ENCODE peak calls at places on chromosome 16, in seven cellular contexts. J is GM10248, V is sciatic nerve, H is germinal center, L is dermis microvascular lymphatic vessel endothelial cell, O is mucosa of gallbladder, F is IMR-90. U is an unnamed sample.

GRCh38 chr16:87072101-87072500 is 245.1 kb downstream of the C16orf95 start:
- DNase-seq in J (no peak), V (no peak), H (no peak), L (no peak), O (no peak), F (no peak), U (no peak)

GRCh38 chr16:47506800-47507199 is 45.7 kb downstream of the PHKB start:
- DNase-seq in J (no peak), V (no peak), H (no peak), L (no peak), O (no peak), F (no peak), U (no peak)

GRCh38 chr16:86391987-86392386 is 118.3 kb upstream of the FOXF1 start:
- DNase-seq in J (no peak), V (no peak), H (no peak), L (no peak), O (no peak), F (peak; percentile 93), U (no peak)

GRCh38 chr16:67198238-67198734 is 645 bp upstream of the ELMO3 start:
- DNase-seq in J (no peak), V (no peak), H (peak; percentile 63), L (no peak), O (peak; percentile 60), F (peak; percentile 29), U (no peak)

GRCh38 chr16:69565611-69566436 is at the start of gene NFAT5:
- DNase-seq in J (peak; percentile 84), V (peak; percentile 95), H (peak; percentile 89), L (peak; percentile 64), O (peak; percentile 88), F (peak; percentile 74), U (peak; percentile 86)

GRCh38 chr16:54630284-54630967 is 300.2 kb upstream of the IRX5 start:
- DNase-seq in J (no peak), V (no peak), H (no peak), L (no peak), O (no peak), F (no peak), U (no peak)

GRCh38 chr16:11836653-11837244 is 14.6 kb downstream of the RSL1D1 start:
- DNase-seq in J (no peak), V (no peak), H (no peak), L (no peak), O (no peak), F (peak; percentile 87), U (no peak)

GRCh38 chr16:66503030-66503429 is 46.9 kb downstream of the TK2 start:
- DNase-seq in J (no peak), V (peak; percentile 63), H (no peak), L (no peak), O (no peak), F (no peak), U (no peak)

GRCh38 chr16:67169642-67170167 is 633 bp upstream of the NOL3 start:
- DNase-seq in J (no peak), V (no peak), H (no peak), L (no peak), O (no peak), F (no peak), U (no peak)

GRCh38 chr16:17493012-17493411 is 22.3 kb upstream of the XYLT1 start:
- DNase-seq in J (no peak), V (no peak), H (no peak), L (no peak), O (no peak), F (no peak), U (no peak)

GRCh38 chr16:1612320-1613111 is at the start of gene CRAMP1:
- DNase-seq in J (no peak), V (no peak), H (peak; percentile 24), L (no peak), O (no peak), F (no peak), U (no peak)

GRCh38 chr16:88561485-88562369 is 8.5 kb upstream of the ZC3H18 start:
- DNase-seq in J (peak; percentile 71), V (no peak), H (peak; percentile 67), L (peak; percentile 16), O (no peak), F (peak; percentile 43), U (peak; percentile 34)

GRCh38 chr16:8505327-8505991 is 84.9 kb downstream of the TMEM114 start:
- DNase-seq in J (no peak), V (no peak), H (no peak), L (no peak), O (no peak), F (no peak), U (no peak)

GRCh38 chr16:59113009-59113408 is 378.9 kb upstream of the GOT2 start:
- DNase-seq in J (no peak), V (no peak), H (no peak), L (no peak), O (no peak), F (no peak), U (no peak)

GRCh38 chr16:23595246-23595950 is 718 bp downstream of the NDUFAB1 start:
- DNase-seq in J (no peak), V (no peak), H (no peak), L (no peak), O (no peak), F (no peak), U (no peak)

GRCh38 chr16:90042946-90043514 is 23.8 kb upstream of the DBNDD1 start:
- DNase-seq in J (no peak), V (no peak), H (no peak), L (no peak), O (no peak), F (no peak), U (no peak)

GRCh38 chr16:85991856-85992255 is 92.9 kb downstream of the IRF8 start:
- DNase-seq in J (no peak), V (no peak), H (no peak), L (no peak), O (no peak), F (no peak), U (no peak)

GRCh38 chr16:50067290-50067853 is 1.6 kb downstream of the HEATR3 start:
- DNase-seq in J (peak; percentile 41), V (no peak), H (peak; percentile 31), L (peak; percentile 68), O (no peak), F (peak; percentile 74), U (no peak)

GRCh38 chr16:75294773-75295172 is 43.3 kb upstream of the BCAR1 start:
- DNase-seq in J (no peak), V (no peak), H (no peak), L (no peak), O (no peak), F (no peak), U (no peak)

GRCh38 chr16:4402439-4403132 is 13.8 kb downstream of the CORO7 start:
- DNase-seq in J (peak; percentile 90), V (peak; percentile 93), H (peak; percentile 88), L (peak; percentile 42), O (peak; percentile 82), F (peak; percentile 62), U (peak; percentile 89)

GRCh38 chr16:81611721-81612120 is 167.1 kb downstream of the CMIP start:
- DNase-seq in J (no peak), V (no peak), H (no peak), L (no peak), O (no peak), F (no peak), U (no peak)

GRCh38 chr16:78576941-78577340 is 477.5 kb downstream of the WWOX start:
- DNase-seq in J (no peak), V (no peak), H (no peak), L (no peak), O (no peak), F (no peak), U (no peak)

GRCh38 chr16:87062569-87063442 is 254.4 kb downstream of the C16orf95 start:
- DNase-seq in J (peak; percentile 85), V (peak; percentile 90), H (peak; percentile 78), L (peak; percentile 79), O (peak; percentile 38), F (peak; percentile 67), U (peak; percentile 73)

U was measured in heart right ventricle.